ENCODE peak calls at places on chromosomes 13 and 19, in six cellular contexts. Z is BE2C, N is neuronal stem cell, P is lower leg skin, B is pancreas, L is fibroblast of lung. A is an unnamed sample.

GRCh38 chr19:39147480-39147879 is 21.9 kb downstream of the PAK4 start:
- DNase-seq in Z (no peak), N (no peak), P (no peak), B (no peak), L (no peak), A (no peak)

GRCh38 chr13:48260970-48261369 is 28.0 kb downstream of the ITM2B start:
- DNase-seq in Z (no peak), N (no peak), P (no peak), B (no peak), L (no peak), A (no peak)

GRCh38 chr13:37995052-37995451 is 125.5 kb upstream of the TRPC4 start:
- DNase-seq in Z (no peak), N (peak; percentile 27), P (no peak), B (no peak), L (peak; percentile 2), A (peak; percentile 14)

GRCh38 chr13:87942204-87942603 is 271.0 kb downstream of the SLITRK5 start:
- DNase-seq in Z (no peak), N (no peak), P (no peak), B (no peak), L (peak; percentile 6), A (no peak)

GRCh38 chr19:38803543-38803942 is 9.2 kb downstream of the LGALS4 start:
- DNase-seq in Z (no peak), N (no peak), P (no peak), B (no peak), L (no peak), A (no peak)

GRCh38 chr13:40233731-40234195 is 432.7 kb downstream of the FOXO1 start:
- DNase-seq in Z (no peak), N (no peak), P (no peak), B (no peak), L (no peak), A (peak; percentile 65)

GRCh38 chr19:49806613-49806946 is 6.5 kb downstream of the FUZ start:
- DNase-seq in Z (no peak), N (no peak), P (no peak), B (no peak), L (no peak), A (no peak)

GRCh38 chr19:43330726-43331434 is 22.6 kb upstream of the CD177 start:
- DNase-seq in Z (no peak), N (no peak), P (peak; percentile 49), B (no peak), L (no peak), A (no peak)

GRCh38 chr19:5147971-5148793 is 179.3 kb downstream of the KDM4B start:
- DNase-seq in Z (no peak), N (no peak), P (no peak), B (peak; percentile 1), L (no peak), A (no peak)

GRCh38 chr13:24746618-24747247 is 17.2 kb upstream of the RNF17 start:
- DNase-seq in Z (no peak), N (peak; percentile 46), P (peak; percentile 82), B (no peak), L (no peak), A (no peak)

GRCh38 chr19:18385675-18386542 is at the start of gene GDF15:
- DNase-seq in Z (peak; percentile 43), N (no peak), P (peak; percentile 93), B (peak; percentile 94), L (peak; percentile 95), A (peak; percentile 81)

GRCh38 chr13:47545630-47546029 is 455.4 kb downstream of the SUCLA2 start:
- DNase-seq in Z (no peak), N (no peak), P (no peak), B (no peak), L (no peak), A (no peak)

GRCh38 chr13:51916962-51917361 is 55.2 kb downstream of the CCDC70 start:
- DNase-seq in Z (no peak), N (no peak), P (peak; percentile 81), B (no peak), L (no peak), A (no peak)

GRCh38 chr19:47230122-47230920 is 678 bp downstream of the BBC3 start:
- DNase-seq in Z (peak; percentile 69), N (no peak), P (peak; percentile 96), B (peak; percentile 62), L (peak; percentile 46), A (no peak)

GRCh38 chr13:110278859-110279258 is 28.1 kb downstream of the COL4A1 start:
- DNase-seq in Z (no peak), N (no peak), P (peak; percentile 26), B (no peak), L (no peak), A (no peak)

GRCh38 chr13:95713651-95714050 is 36.7 kb downstream of the DNAJC3 start:
- DNase-seq in Z (no peak), N (no peak), P (no peak), B (no peak), L (peak; percentile 13), A (no peak)

GRCh38 chr19:37654118-37654517 is 1.1 kb downstream of the ZFP30 start:
- DNase-seq in Z (no peak), N (no peak), P (no peak), B (no peak), L (no peak), A (no peak)

GRCh38 chr13:112761701-112762689 is 72.2 kb downstream of the ATP11A start:
- DNase-seq in Z (no peak), N (no peak), P (no peak), B (no peak), L (peak; percentile 34), A (no peak)

GRCh38 chr13:112759053-112759452 is 69.2 kb downstream of the ATP11A start:
- DNase-seq in Z (no peak), N (no peak), P (no peak), B (no peak), L (no peak), A (no peak)

GRCh38 chr13:112759834-112760233 is 70.0 kb downstream of the ATP11A start:
- DNase-seq in Z (no peak), N (no peak), P (no peak), B (no peak), L (no peak), A (no peak)

GRCh38 chr13:112760931-112761330 is 71.1 kb downstream of the ATP11A start:
- DNase-seq in Z (no peak), N (no peak), P (no peak), B (no peak), L (no peak), A (no peak)

DNA sequence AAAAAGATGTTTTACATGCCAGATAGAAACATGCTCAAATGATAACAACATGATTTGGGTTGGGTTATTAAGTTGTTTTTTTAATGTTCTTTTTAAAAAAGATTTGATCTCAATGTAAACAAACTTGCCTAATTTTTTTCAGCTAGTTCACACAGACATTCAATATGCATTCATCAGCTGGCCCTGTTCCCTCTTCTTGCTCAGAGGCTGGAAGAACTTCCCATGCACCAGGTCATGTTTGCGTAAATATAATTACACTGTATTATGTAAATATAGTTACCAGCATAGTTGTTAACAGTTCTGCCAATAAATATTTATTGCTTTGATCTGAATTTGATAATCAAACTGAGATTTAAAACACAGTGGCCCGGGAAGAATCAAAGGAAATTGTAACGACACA is 70.6 kb downstream of the ATP11A start:
- DNase-seq in Z (no peak), N (no peak), P (no peak), B (no peak), L (peak; percentile 78), A (no peak)
- H3K4me3 ChIP-seq in Z (no peak overlapping the region), N (no peak overlapping the region), P (no peak overlapping the region), B (no peak overlapping the region), L (peak overlapping the region; percentile 45), A (no peak overlapping the region)

GRCh38 chr13:76994281-76994680 is 2.4 kb downstream of the CLN5 start:
- DNase-seq in Z (no peak), N (no peak), P (no peak), B (no peak), L (no peak), A (no peak)

GRCh38 chr13:76993021-76993420 is 1.1 kb downstream of the CLN5 start:
- DNase-seq in Z (no peak), N (no peak), P (no peak), B (no peak), L (no peak), A (no peak)

GRCh38 chr13:76992548-76993001 is 694 bp downstream of the CLN5 start:
- DNase-seq in Z (no peak), N (peak; percentile 5), P (peak; percentile 90), B (peak; percentile 16), L (peak; percentile 32), A (no peak)

GRCh38 chr13:76991796-76992547 is at the start of gene CLN5:
- DNase-seq in Z (peak; percentile 95), N (peak; percentile 82), P (peak; percentile 99), B (peak; percentile 94), L (peak; percentile 92), A (peak; percentile 69)

DNA sequence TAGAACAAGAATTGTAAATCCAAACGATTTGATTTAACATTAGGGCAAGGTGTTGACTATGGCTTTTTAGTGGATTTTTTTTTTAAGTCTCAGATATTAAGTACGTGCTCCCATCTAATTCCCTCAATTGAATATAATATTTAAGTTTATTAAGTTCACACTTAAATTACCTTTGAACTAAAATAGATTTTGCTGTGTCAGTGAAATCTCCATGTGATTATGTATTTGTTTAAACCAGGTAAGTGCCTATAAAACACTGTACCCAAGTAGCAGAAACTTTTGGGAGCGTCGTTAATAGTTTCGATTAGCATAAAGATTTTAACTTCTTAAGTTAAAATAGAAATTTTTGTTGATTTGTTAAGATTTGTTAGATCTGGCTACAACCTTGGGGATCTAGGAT is 1.6 kb downstream of the CLN5 start:
- DNase-seq in Z (no peak), N (no peak), P (no peak), B (no peak), L (no peak), A (no peak)
- H3K4me3 ChIP-seq in Z (peak overlapping the region; percentile 91), N (peak overlapping the region; percentile 85), P (no peak overlapping the region), B (no peak overlapping the region), L (peak overlapping the region; percentile 78), A (no peak overlapping the region)

DNA sequence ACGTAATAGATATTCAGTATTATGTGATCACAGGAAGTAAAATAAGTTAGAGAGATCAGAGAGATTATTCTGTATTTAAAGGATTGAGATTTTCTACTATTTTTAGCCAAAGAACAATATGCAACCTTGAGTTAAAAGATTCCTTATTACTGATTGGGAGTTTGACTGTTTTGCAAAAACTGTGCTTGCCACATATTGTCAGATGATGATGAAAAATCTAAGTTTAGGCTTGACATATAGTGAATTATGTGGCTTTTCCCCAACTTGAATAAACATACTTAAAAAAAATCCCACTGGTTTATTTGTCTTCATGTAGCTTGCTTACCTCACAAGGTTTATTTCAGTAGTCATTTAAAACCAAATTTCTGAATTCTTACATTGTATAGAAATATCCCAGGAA is 194.4 kb downstream of the KCNRG start:
- DNase-seq in Z (no peak), N (no peak), P (no peak), B (no peak), L (no peak), A (no peak)
- H3K4me3 ChIP-seq in Z (no peak overlapping the region), N (no peak overlapping the region), P (no peak overlapping the region), B (no peak overlapping the region), L (no peak overlapping the region), A (no peak overlapping the region)

DNA sequence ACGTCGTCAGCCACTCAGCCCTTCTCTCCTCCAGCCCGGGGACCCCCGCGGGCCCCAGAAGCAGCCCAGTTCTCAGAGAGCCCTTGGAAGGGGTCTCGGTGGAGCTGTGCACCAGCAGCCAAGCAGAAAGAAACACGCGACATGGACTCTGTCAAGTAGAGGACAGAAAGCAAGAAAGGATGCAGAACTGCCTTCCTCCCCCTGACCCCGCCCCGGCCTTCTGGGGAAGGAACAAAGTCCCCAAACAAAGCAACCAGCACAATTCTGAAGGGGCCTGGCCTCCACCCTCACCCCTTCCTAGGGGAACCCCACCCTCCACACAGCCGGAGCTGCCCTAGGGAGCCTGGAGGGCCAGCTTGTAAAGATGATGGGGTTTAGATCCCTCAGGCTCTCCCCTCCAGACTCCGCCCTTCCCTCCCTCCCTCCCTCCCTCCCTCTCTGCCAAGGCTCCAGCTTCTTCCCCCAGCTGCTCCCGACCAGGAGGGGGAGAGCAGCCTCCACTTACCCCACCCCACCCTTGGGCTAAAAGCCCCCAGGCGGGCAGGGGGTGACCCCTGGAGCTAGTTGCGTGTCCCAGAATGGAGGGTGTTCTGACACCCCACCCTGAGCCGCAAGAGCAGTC is 7.8 kb downstream of the LYL1 start:
- DNase-seq in Z (peak; percentile 49), N (no peak), P (no peak), B (no peak), L (no peak), A (no peak)
- H3K4me3 ChIP-seq in Z (no peak overlapping the region), N (no peak overlapping the region), P (no peak overlapping the region), B (no peak overlapping the region), L (no peak overlapping the region), A (no peak overlapping the region)

A was measured in skeletal muscle cell.